ENCODE peak calls at places on chromosome 15, in eight cellular contexts. Y is epithelial cell of proximal tubule; D is GM12878; B is hepatocyte; W is psoas muscle; R is CD8-positive, alpha-beta T cell; T is esophagus squamous epithelium; G is lower lobe of right lung. A is an unnamed sample.
A peak's percentile ranks its signal among the peaks of the same experiment; 100 is the strongest.

GRCh38 chr15:38669160-38669505 is 104.5 kb upstream of the RASGRP1 start:
- DNase-seq in G (no peak), T (no peak), R (no peak), Y (no peak), B (no peak), D (no peak), W (no peak), A (no peak)

GRCh38 chr15:67244966-67245478 is 9.4 kb downstream of the AAGAB start:
- DNase-seq in B (no peak), Y (no peak), W (no peak), T (no peak), R (no peak), G (no peak), D (no peak), A (no peak)

GRCh38 chr15:93030430-93031102 is 58.4 kb downstream of the RGMA start:
- DNase-seq in B (peak; percentile 78), G (peak; percentile 74), D (peak; percentile 7), Y (no peak), R (peak; percentile 40), W (peak; percentile 71), T (no peak), A (no peak)

GRCh38 chr15:93900476-93901400 is 330.6 kb upstream of the MCTP2 start:
- DNase-seq in D (no peak), T (no peak), W (no peak), Y (no peak), B (no peak), G (peak; percentile 38), R (no peak), A (no peak)

GRCh38 chr15:48987142-48987541 is 23.4 kb upstream of the SHC4 start:
- DNase-seq in D (no peak), G (no peak), B (no peak), T (no peak), R (no peak), W (no peak), Y (no peak), A (no peak)

GRCh38 chr15:54803139-54803808 is 393.5 kb downstream of the RSL24D1 start:
- DNase-seq in Y (no peak), B (no peak), D (peak; percentile 19), T (no peak), R (no peak), W (no peak), G (no peak), A (peak; percentile 21)

GRCh38 chr15:71736286-71736947 is 73.9 kb upstream of the NR2E3 start:
- DNase-seq in R (no peak), B (no peak), Y (no peak), W (no peak), T (no peak), D (no peak), G (no peak), A (no peak)

GRCh38 chr15:30990451-30991300 is 752 bp downstream of the MTMR10 start:
- DNase-seq in W (no peak), D (no peak), T (no peak), G (no peak), R (no peak), B (no peak), Y (no peak), A (no peak)

GRCh38 chr15:50176869-50177268 is 5.1 kb upstream of the SLC27A2 start:
- DNase-seq in D (no peak), G (no peak), Y (no peak), W (no peak), B (no peak), T (no peak), R (no peak), A (no peak)

GRCh38 chr15:50328116-50328515 is 26.9 kb downstream of the GABPB1 start:
- DNase-seq in W (no peak), Y (no peak), R (no peak), D (no peak), B (no peak), G (no peak), T (no peak), A (no peak)

GRCh38 chr15:76987896-76988860 is 6.7 kb upstream of the PSTPIP1 start:
- DNase-seq in T (no peak), R (no peak), W (peak; percentile 76), G (peak; percentile 85), B (no peak), D (peak; percentile 90), Y (no peak), A (peak; percentile 92)

GRCh38 chr15:51642696-51643095 is 20.1 kb upstream of the DMXL2 start:
- DNase-seq in D (no peak), G (no peak), Y (no peak), W (no peak), R (no peak), B (no peak), T (no peak), A (no peak)

GRCh38 chr15:65857718-65858402 is 11.4 kb upstream of the RAB11A start:
- DNase-seq in G (no peak), T (no peak), Y (no peak), W (no peak), B (no peak), R (no peak), D (no peak), A (no peak)

GRCh38 chr15:73796266-73796939 is 43.3 kb upstream of the INSYN1 start:
- DNase-seq in B (no peak), D (no peak), W (no peak), R (no peak), G (no peak), Y (no peak), T (no peak), A (no peak)

GRCh38 chr15:67501836-67502461 is 19.0 kb upstream of the C15orf61 start:
- DNase-seq in B (no peak), R (no peak), D (no peak), G (no peak), T (no peak), Y (no peak), W (no peak), A (no peak)

GRCh38 chr15:85755471-85755870 is 39.3 kb downstream of the KLHL25 start:
- DNase-seq in R (no peak), W (no peak), T (no peak), Y (no peak), D (no peak), B (no peak), G (no peak), A (no peak)

GRCh38 chr15:29776859-29777258 is 45.4 kb downstream of the TJP1 start:
- DNase-seq in B (no peak), D (no peak), T (no peak), R (no peak), Y (no peak), W (no peak), G (no peak), A (no peak)

GRCh38 chr15:91113036-91113435 is 13.0 kb downstream of the SV2B start:
- DNase-seq in W (no peak), B (no peak), D (no peak), R (no peak), T (no peak), G (no peak), Y (no peak), A (no peak)

GRCh38 chr15:56813995-56814394 is 80.7 kb upstream of the ZNF280D start:
- DNase-seq in Y (no peak), T (no peak), B (no peak), R (no peak), W (no peak), G (no peak), D (no peak), A (no peak)

GRCh38 chr15:61159901-61160300 is 69.2 kb downstream of the RORA start:
- DNase-seq in R (no peak), Y (no peak), D (no peak), G (no peak), T (no peak), B (no peak), W (no peak), A (no peak)

GRCh38 chr15:64753419-64754185 is 21.8 kb downstream of the RBPMS2 start:
- DNase-seq in G (no peak), W (no peak), R (no peak), B (no peak), Y (no peak), T (no peak), D (peak; percentile 52), A (peak; percentile 43)
- TF ChIP-seq CTCF in G (no peak), W (no peak), R (no peak), B (no peak), Y (no peak), T (no peak), D (no peak), A (no peak)

DNA sequence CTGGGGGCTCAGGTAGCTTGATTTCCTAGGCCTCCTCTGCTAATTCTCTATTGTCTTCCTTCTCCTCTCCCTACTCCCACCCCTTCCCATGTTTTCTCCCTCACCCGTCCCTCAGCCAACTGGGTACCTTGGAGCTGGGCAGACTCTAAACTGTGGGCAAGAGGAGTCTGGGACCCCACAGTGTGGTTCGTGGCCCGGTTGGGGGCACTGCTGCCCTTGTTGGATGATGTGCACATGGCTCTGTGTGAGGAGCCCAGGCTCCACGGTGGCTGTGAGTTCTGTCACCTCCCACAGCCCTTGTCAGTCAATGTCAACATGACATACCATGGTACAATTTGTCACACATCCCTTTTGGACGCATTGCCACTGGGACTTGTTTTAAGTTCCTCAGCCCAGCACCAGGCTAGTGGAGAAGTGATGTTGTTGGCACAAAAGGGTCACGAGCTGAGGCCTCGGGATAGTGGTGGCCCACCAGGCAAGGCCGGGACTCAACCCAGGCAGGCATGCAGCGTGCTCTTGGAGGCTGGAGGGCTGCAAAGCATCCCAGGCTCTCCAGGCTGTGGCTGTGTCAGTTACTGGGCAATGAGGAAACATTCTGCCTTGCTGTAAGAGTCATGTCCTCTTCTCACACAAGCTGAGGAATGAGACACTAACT is 142.3 kb downstream of the TLE3 start:
- DNase-seq in W (no peak), R (no peak), D (no peak), Y (no peak), B (no peak), T (no peak), G (no peak), A (no peak)
- TF ChIP-seq CTCF in W (no peak), R (no peak), D (no peak), Y (no peak), B (no peak), T (no peak), G (no peak), A (peak; percentile 7)

DNA sequence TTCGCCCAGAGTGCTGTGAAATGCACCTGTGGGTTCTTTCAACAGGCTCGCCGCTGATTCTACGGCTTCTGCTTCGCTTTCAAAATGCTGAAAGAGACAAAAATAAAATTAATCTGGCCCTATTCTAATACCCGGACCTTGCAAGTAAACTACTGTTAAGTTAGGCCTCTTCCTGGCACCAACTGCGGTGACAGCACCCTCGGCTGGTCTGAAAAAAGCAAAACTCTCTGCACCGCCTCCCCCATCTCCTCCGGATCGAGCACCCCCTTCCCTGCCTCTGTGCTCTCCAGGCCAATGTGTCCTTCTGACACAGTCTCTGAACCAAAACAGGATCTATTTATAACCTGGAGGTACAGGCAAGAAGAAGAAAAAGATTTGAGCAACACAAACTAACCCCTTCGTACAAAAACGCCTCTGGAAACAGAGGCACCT is 1.1 kb downstream of the ATOSA start:
- DNase-seq in Y (no peak), B (peak; percentile 75), D (no peak), G (peak; percentile 58), R (peak; percentile 42), T (no peak), W (peak; percentile 41), A (peak; percentile 55)
- TF ChIP-seq CTCF in Y (no peak), B (peak; percentile 17), D (no peak), G (peak; percentile 10), R (no peak), T (no peak), W (no peak), A (no peak)

GRCh38 chr15:68560501-68561113 is 18.2 kb upstream of the CORO2B start:
- DNase-seq in Y (no peak), D (no peak), R (no peak), T (no peak), W (no peak), B (no peak), G (no peak), A (no peak)
- TF ChIP-seq CTCF in Y (no peak), D (no peak), R (no peak), T (no peak), W (no peak), B (no peak), G (no peak), A (no peak)